ENCODE peak calls at places on chromosomes 11 and 22, in five cellular contexts. J, W, C, U and S are unnamed samples.

GRCh38 chr11:2328040-2328439 is 26.2 kb downstream of the TSPAN32 start:
- DNase-seq in C (peak), U (no peak), J (no peak), W (no peak), S (no peak)

GRCh38 chr11:57646756-57647303 is 2.9 kb downstream of the YPEL4 start:
- DNase-seq in U (no peak), C (no peak), W (no peak), J (no peak), S (no peak)

GRCh38 chr11:55854704-55855103 is 16.2 kb downstream of the OR5D16 start:
- DNase-seq in J (no peak), W (no peak), U (no peak), C (no peak), S (no peak)

GRCh38 chr22:42533638-42533977 is 14.0 kb upstream of the RRP7A start:
- DNase-seq in W (no peak), C (no peak), U (no peak), J (no peak), S (no peak)

GRCh38 chr22:50600541-50600940 is at the start of gene MAPK8IP2:
- DNase-seq in W (peak), J (no peak), U (no peak), C (no peak), S (no peak)

GRCh38 chr22:21946262-21946925 is 6.3 kb downstream of the PPM1F start:
- DNase-seq in J (no peak), C (no peak), W (no peak), U (no peak), S (no peak)

GRCh38 chr22:41447435-41448188 is 1.0 kb upstream of the TOB2 start:
- DNase-seq in J (no peak), W (peak), U (peak), C (peak), S (no peak)

GRCh38 chr11:33682019-33682418 is 18.6 kb downstream of the C11orf91 start:
- DNase-seq in W (no peak), C (no peak), J (no peak), U (no peak), S (no peak)

GRCh38 chr11:125662689-125663088 is 18.0 kb downstream of the ACRV1 start:
- DNase-seq in J (no peak), C (no peak), W (no peak), U (no peak), S (no peak)

GRCh38 chr11:48007677-48008076 is 27.3 kb downstream of the PTPRJ start:
- DNase-seq in J (no peak), C (no peak), U (no peak), W (no peak), S (no peak)

GRCh38 chr11:110430267-110431211 is 791 bp downstream of the FDX1 start:
- DNase-seq in C (peak), U (no peak), J (no peak), W (peak), S (no peak)

GRCh38 chr11:15471709-15472404 is 357.1 kb downstream of the INSC start:
- DNase-seq in W (no peak), U (no peak), C (no peak), J (no peak), S (no peak)

GRCh38 chr11:115541518-115541917 is 37.3 kb upstream of the CADM1 start:
- DNase-seq in U (no peak), J (no peak), C (no peak), W (no peak), S (no peak)

GRCh38 chr11:3341298-3341697 is 37.6 kb downstream of the ZNF195 start:
- DNase-seq in C (peak), J (no peak), U (peak), W (peak), S (no peak)

GRCh38 chr11:99098751-99099150 is 78.0 kb downstream of the CNTN5 start:
- DNase-seq in U (no peak), J (no peak), C (no peak), W (no peak), S (no peak)

GRCh38 chr11:72075109-72075508 is 5.2 kb downstream of the NUMA1 start:
- DNase-seq in U (no peak), J (no peak), W (no peak), C (no peak), S (no peak)
- TF ChIP-seq CTCF in U (no peak), J (peak), W (no peak), C (no peak), S (peak)

DNA sequence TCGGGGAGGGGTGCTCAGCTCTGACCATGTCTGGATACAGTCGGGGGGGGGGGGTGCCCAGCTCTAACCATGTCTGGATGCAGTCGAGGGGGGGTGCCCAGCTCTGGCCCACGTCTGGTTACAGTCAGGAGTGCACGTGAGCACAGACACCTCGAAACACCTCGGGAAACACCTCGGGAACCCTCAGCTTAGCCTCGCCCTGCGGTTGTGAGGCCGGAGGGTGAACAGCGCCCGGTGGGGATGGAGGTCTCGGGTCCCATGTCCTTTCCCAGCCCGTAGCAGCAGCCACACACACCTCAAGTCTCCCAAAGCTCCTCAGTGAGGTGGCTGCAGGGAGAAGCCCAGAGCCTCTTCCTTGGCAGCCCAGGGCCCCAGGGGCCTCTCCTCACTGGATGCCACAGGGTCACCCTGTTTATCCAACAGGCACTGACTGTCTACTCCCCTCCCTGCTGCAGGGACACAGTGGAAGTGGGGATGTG is 2.1 kb downstream of the SIGIRR start:
- DNase-seq in W (no peak), U (no peak), C (no peak), J (no peak), S (no peak)
- H3K4me3 ChIP-seq in W (no peak), U (no peak), C (no peak), J (no peak), S (no peak)

GRCh38 chr22:27507935-27508504 is 293.5 kb downstream of the MN1 start:
- DNase-seq in U (no peak), J (no peak), W (no peak), C (no peak), S (no peak)
- TF ChIP-seq CTCF in U (no peak), J (no peak), W (no peak), C (no peak), S (no peak)

DNA sequence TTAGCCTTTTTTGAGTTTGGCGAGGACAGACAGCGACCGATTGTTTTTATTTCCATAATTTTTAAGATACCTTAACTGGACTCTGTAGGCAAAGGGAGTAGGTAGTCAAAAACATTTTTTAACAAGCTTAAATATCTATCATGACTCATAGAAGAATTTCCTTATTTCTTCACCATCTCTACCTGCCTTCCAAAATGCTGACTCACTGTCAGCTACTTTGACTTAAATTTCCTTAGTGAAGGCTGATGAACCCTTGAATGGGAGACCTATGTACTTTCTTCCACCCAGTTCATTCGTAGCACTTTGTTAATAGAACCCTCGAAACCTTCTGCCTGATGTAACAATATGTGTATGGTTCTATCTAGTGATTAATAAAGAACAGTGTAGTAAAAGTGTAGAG is 1.1 kb upstream of the MTMR2 start:
- DNase-seq in J (no peak), U (no peak), C (no peak), W (no peak), S (no peak)
- H3K4me3 ChIP-seq in J (peak), U (peak), C (no peak), W (no peak), S (peak)

DNA sequence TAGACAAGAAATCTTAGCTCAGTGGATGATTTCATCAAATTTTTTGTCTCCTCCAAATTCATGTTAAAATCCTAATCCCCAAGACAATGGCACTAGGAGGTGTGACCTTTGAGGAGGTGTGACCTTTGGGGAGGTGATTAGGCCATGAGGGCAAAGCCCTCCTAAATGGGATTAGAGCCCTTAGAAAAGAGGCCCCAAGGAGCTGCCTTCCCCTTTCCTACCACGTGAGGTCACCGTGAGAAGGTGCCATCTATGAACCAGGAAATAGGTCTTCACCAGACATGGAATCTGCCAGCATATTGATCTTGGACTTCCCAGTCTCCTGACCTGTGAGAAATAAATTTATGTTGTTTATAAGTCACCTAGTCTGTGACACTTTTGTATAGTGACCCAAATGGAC is 138.7 kb downstream of the TRIM29 start:
- DNase-seq in W (no peak), J (no peak), C (no peak), U (no peak), S (no peak)
- TF ChIP-seq CTCF in W (no peak), J (no peak), C (no peak), U (no peak), S (peak)

GRCh38 chr11:83115992-83116641 is 40.8 kb upstream of the PCF11 start:
- DNase-seq in C (no peak), J (no peak), W (no peak), U (no peak), S (no peak)
- H3K4me3 ChIP-seq in C (no peak), J (no peak), W (no peak), U (no peak), S (no peak)